ENCODE peak calls at places on chromosomes 12 and 14, in five cellular contexts. I is iris pigment epithelial cell, F is Ammon's horn, K is endothelial cell, Y is germinal center. H is an unnamed sample.

GRCh38 chr12:49838973-49839633 is 3.8 kb downstream of the BCDIN3D start:
- DNase-seq in Y (peak), F (peak), I (peak), K (peak), H (no peak)

GRCh38 chr14:85528882-85529585 is 910 bp upstream of the FLRT2 start:
- DNase-seq in I (peak), K (no peak), F (peak), Y (no peak), H (no peak)

GRCh38 chr12:11719678-11720099 is 70.2 kb downstream of the ETV6 start:
- DNase-seq in I (peak), Y (no peak), F (peak), K (peak), H (no peak)

GRCh38 chr12:24780969-24781368 is 167.9 kb downstream of the BCAT1 start:
- DNase-seq in K (no peak), Y (no peak), I (no peak), F (no peak), H (no peak)

GRCh38 chr14:35046751-35047536 is 872 bp downstream of the FAM177A1 start:
- DNase-seq in I (peak), F (no peak), K (no peak), Y (peak), H (peak)

GRCh38 chr12:115424003-115424402 is 740.0 kb upstream of the TBX3 start:
- DNase-seq in I (no peak), Y (no peak), F (no peak), K (no peak), H (no peak)

GRCh38 chr12:31323466-31324115 is 2.4 kb downstream of the SINHCAF start:
- DNase-seq in Y (peak), I (no peak), F (peak), K (no peak), H (peak)

GRCh38 chr14:80213602-80214001 is 2.3 kb upstream of the DIO2 start:
- DNase-seq in I (peak), Y (peak), K (peak), F (peak), H (no peak)

GRCh38 chr12:45203767-45204166 is 12.1 kb upstream of the ANO6 start:
- DNase-seq in F (no peak), K (no peak), Y (no peak), I (no peak), H (no peak)

GRCh38 chr14:39467889-39468524 is 35.8 kb upstream of the FBXO33 start:
- DNase-seq in Y (no peak), F (no peak), I (peak), K (peak), H (no peak)

GRCh38 chr14:65164068-65164824 is 61.9 kb upstream of the MAX start:
- DNase-seq in Y (peak), K (peak), F (peak), I (peak), H (no peak)

H was measured in esophagus muscularis mucosa.